ENCODE peak calls at places on chromosomes 12 and 14, in seven cellular contexts. U is cardiac muscle cell, J is Peyer's patch, L is H1, P is AG09309, O is hepatocyte, G is dorsolateral prefrontal cortex. Y is an unnamed sample.

GRCh38 chr12:19130224-19131019 is 889 bp downstream of the PLEKHA5 start:
- DNase-seq in O (peak; percentile 49), U (peak; percentile 54), G (peak; percentile 47), J (peak; percentile 54), P (no peak), L (no peak), Y (no peak)

GRCh38 chr14:103207038-103207403 is 83.8 kb downstream of the TNFAIP2 start:
- DNase-seq in J (peak; percentile 81), G (peak; percentile 38), P (peak; percentile 49), L (peak; percentile 23), O (peak; percentile 94), U (peak; percentile 39), Y (no peak)

GRCh38 chr14:57962293-57962996 is 96.6 kb upstream of the SLC35F4 start:
- DNase-seq in G (no peak), P (no peak), O (peak; percentile 28), L (peak; percentile 72), U (peak; percentile 68), J (no peak), Y (no peak)

GRCh38 chr12:85835810-85836715 is at the start of gene RASSF9:
- DNase-seq in G (no peak), L (no peak), U (no peak), P (peak; percentile 77), J (peak; percentile 78), O (peak; percentile 70), Y (no peak)

GRCh38 chr14:103333754-103334643 is at the start of gene EIF5:
- DNase-seq in J (peak; percentile 99), G (peak; percentile 99), P (peak; percentile 93), L (peak; percentile 95), U (peak; percentile 99), O (peak; percentile 100), Y (peak; percentile 99)

GRCh38 chr12:6188954-6189353 is 11.2 kb upstream of the CD9 start:
- DNase-seq in G (no peak), O (no peak), P (no peak), J (no peak), U (no peak), L (no peak), Y (peak; percentile 22)

GRCh38 chr12:6956332-6956727 is 5.2 kb downstream of the PTPN6 start:
- DNase-seq in G (no peak), P (no peak), O (no peak), U (no peak), L (no peak), J (peak; percentile 78), Y (no peak)

GRCh38 chr14:97401714-97402113 is 604.5 kb downstream of the VRK1 start:
- DNase-seq in J (no peak), G (no peak), U (no peak), L (no peak), O (no peak), P (no peak), Y (no peak)

GRCh38 chr14:100295376-100296105 is 10.7 kb downstream of the SLC25A29 start:
- DNase-seq in J (no peak), O (no peak), G (no peak), P (no peak), L (no peak), U (no peak), Y (no peak)

GRCh38 chr14:28767851-28768548 is 1.4 kb downstream of the FOXG1 start:
- DNase-seq in U (no peak), G (no peak), L (no peak), J (no peak), P (no peak), O (peak; percentile 49), Y (no peak)

GRCh38 chr12:46207644-46208043 is 61.2 kb downstream of the SLC38A1 start:
- DNase-seq in O (no peak), G (no peak), L (no peak), U (no peak), J (no peak), P (no peak), Y (no peak)

GRCh38 chr12:1807489-1807888 is 12.9 kb upstream of the LRTM2 start:
- DNase-seq in U (no peak), P (no peak), L (no peak), J (no peak), G (no peak), O (no peak), Y (no peak)

GRCh38 chr12:104213952-104214351 is 1.6 kb upstream of the TXNRD1 start:
- DNase-seq in U (no peak), P (peak; percentile 93), G (no peak), O (no peak), L (no peak), J (no peak), Y (no peak)

GRCh38 chr14:29799718-29800117 is 127.9 kb downstream of the PRKD1 start:
- DNase-seq in J (no peak), O (no peak), U (no peak), L (no peak), G (no peak), P (no peak), Y (no peak)

GRCh38 chr12:51779876-51780275 is 68.6 kb downstream of the FIGNL2 start:
- DNase-seq in U (no peak), O (no peak), G (no peak), J (no peak), P (no peak), L (no peak), Y (no peak)

GRCh38 chr12:56988207-56988739 is 18.1 kb downstream of the ZBTB39 start:
- DNase-seq in O (peak; percentile 63), L (no peak), U (peak; percentile 64), G (no peak), J (no peak), P (no peak), Y (no peak)

GRCh38 chr12:52846356-52846970 is 2.3 kb downstream of the KRT78 start:
- DNase-seq in L (no peak), U (no peak), P (no peak), O (no peak), G (no peak), J (no peak), Y (peak; percentile 43)

GRCh38 chr12:4648099-4648498 is 752 bp downstream of the AKAP3 start:
- DNase-seq in L (no peak), U (no peak), G (no peak), P (no peak), J (no peak), O (peak; percentile 16), Y (no peak)

GRCh38 chr12:51216652-51217051 is 1.2 kb downstream of the POU6F1 start:
- DNase-seq in L (no peak), U (no peak), O (no peak), G (no peak), P (no peak), J (no peak), Y (no peak)

GRCh38 chr14:24192933-24193332 is 2.3 kb downstream of the TM9SF1 start:
- DNase-seq in J (no peak), P (no peak), G (no peak), U (no peak), L (no peak), O (no peak), Y (no peak)

GRCh38 chr14:52272375-52272774 is 4.9 kb downstream of the PTGDR start:
- DNase-seq in G (no peak), P (no peak), J (peak; percentile 55), L (no peak), O (no peak), U (peak; percentile 23), Y (no peak)
- TF ChIP-seq CTCF in G (no peak), P (peak; percentile 51), J (peak; percentile 62), L (peak; percentile 59), O (peak; percentile 10), U (peak; percentile 46), Y (no peak)

DNA sequence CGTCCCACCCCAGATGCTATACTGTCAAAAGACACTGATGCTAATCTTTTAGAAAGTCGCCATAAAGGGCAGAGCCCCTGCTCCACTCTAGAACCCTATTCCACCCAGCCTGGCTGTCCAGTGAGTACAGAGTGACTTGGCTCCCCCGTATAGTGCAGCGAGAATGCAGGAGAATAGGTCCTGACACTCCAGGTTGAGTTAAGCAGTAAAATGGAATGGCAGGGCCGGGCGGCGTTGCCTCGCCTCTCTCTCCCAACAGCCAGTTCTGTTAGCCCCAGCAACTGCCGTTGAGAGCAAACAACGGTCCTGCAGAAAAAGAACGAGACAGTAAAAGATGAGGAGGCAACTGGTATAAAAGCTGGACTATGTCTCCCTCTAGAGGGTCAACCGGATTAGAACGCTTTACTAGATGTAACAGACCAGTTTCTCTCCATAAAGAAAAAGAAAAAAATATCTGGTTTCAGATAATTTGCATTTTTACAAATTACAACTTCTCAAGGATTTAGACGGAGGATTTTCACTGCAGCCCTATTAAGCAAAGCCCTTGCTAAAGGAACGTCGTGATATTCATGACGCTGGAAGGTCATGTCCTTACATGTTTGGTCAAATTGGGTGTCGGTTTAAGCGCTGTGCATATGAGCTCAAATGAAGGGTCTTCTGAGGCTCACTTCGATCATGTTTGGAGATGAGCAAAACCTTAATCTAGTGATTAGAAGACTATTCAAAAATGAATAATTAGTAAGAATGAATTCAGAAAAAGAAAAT is 67.5 kb upstream of the USP15 start:
- DNase-seq in P (peak; percentile 61), U (peak; percentile 86), O (peak; percentile 86), G (peak; percentile 33), J (peak; percentile 50), L (no peak), Y (no peak)
- TF ChIP-seq CTCF in P (peak; percentile 68), U (peak; percentile 75), O (peak; percentile 90), G (peak; percentile 75), J (peak; percentile 56), L (peak; percentile 65), Y (peak; percentile 79)

GRCh38 chr12:95959107-95959506 is 16.0 kb downstream of the AMDHD1 start:
- DNase-seq in U (peak; percentile 20), J (no peak), P (no peak), O (no peak), L (no peak), G (no peak), Y (no peak)
- TF ChIP-seq CTCF in U (no peak), J (no peak), P (no peak), O (peak; percentile 15), L (peak; percentile 38), G (no peak), Y (no peak)

DNA sequence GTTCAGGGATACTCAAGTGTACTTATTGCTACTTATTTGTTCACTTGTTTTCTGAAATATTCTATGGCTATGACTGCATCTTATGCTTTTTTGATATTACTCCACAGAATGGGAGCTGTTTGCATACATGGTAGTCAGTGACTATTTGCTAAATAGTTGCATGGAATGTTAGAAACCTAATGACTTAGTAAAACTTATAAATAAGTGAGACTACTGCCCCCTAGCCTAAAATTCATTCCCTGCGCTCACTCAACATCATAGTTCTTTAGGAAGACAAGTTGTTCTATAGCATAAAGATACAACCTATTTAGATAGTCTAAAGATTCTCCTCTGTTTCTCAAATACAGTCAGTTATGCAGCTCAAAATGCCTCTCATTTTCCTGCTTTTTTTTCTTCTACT is 305.5 kb downstream of the CEP128 start:
- DNase-seq in O (peak; percentile 8), P (no peak), G (no peak), J (no peak), U (no peak), L (no peak), Y (no peak)
- TF ChIP-seq CTCF in O (peak; percentile 35), P (peak; percentile 12), G (no peak), J (no peak), U (peak; percentile 21), L (peak; percentile 48), Y (no peak)

GRCh38 chr14:101737414-101738367 is 23.8 kb upstream of the PPP2R5C start:
- DNase-seq in U (no peak), J (no peak), L (no peak), P (no peak), G (no peak), O (no peak), Y (no peak)
- TF ChIP-seq CTCF in U (no peak), J (peak; percentile 32), L (peak; percentile 21), P (peak; percentile 19), G (no peak), O (no peak), Y (peak; percentile 40)